ENCODE peak calls at places on chromosome 10, in four cellular contexts. V is stimulated activated CD4-positive, alpha-beta T cell treated with anti-CD3 and anti-CD28 coated beads, Interleukin-2, amount 100 ng/mL, for 24 hours; Q is T-helper 9 cell; T is smooth muscle cell of the brain vasculature. Z is an unnamed sample.

GRCh38 chr10:58017719-58018367 is 249.9 kb downstream of the IPMK start:
- DNase-seq in V (no peak), Q (no peak), T (peak; percentile 35), Z (no peak)

GRCh38 chr10:86348321-86349210 is 18.0 kb downstream of the GRID1 start:
- DNase-seq in V (no peak), Q (no peak), T (no peak), Z (peak; percentile 59)

GRCh38 chr10:43685744-43686143 is 37.1 kb upstream of the ZNF32 start:
- DNase-seq in V (no peak), Q (no peak), T (no peak), Z (no peak)

GRCh38 chr10:91023708-91024438 is 103.0 kb upstream of the ANKRD1 start:
- DNase-seq in V (no peak), Q (no peak), T (no peak), Z (no peak)

GRCh38 chr10:91162495-91163268 is 57.8 kb upstream of the PCGF5 start:
- DNase-seq in V (peak; percentile 70), Q (peak; percentile 70), T (no peak), Z (peak; percentile 33)

GRCh38 chr10:104299031-104299904 is 30.3 kb downstream of the GSTO2 start:
- DNase-seq in V (no peak), Q (no peak), T (no peak), Z (no peak)

GRCh38 chr10:54469587-54470323 is 331.3 kb downstream of the PCDH15 start:
- DNase-seq in V (no peak), Q (no peak), T (no peak), Z (no peak)

GRCh38 chr10:131172433-131172832 is 139.1 kb downstream of the TCERG1L start:
- DNase-seq in V (no peak), Q (no peak), T (no peak), Z (peak; percentile 18)

GRCh38 chr10:116312534-116312933 is 11.7 kb upstream of the CCDC172 start:
- DNase-seq in V (no peak), Q (no peak), T (no peak), Z (no peak)

GRCh38 chr10:100989088-100989487 is 1.7 kb downstream of the TWNK start:
- DNase-seq in V (no peak), Q (no peak), T (no peak), Z (no peak)

GRCh38 chr10:132447446-132448247 is 50.6 kb downstream of the PWWP2B start:
- DNase-seq in V (peak; percentile 73), Q (peak; percentile 77), T (peak; percentile 33), Z (peak; percentile 75)

GRCh38 chr10:97539523-97540200 is 32.9 kb upstream of the ANKRD2 start:
- DNase-seq in V (no peak), Q (no peak), T (peak; percentile 69), Z (peak; percentile 77)

GRCh38 chr10:132546567-132547420 is 9.2 kb downstream of the INPP5A start:
- DNase-seq in V (no peak), Q (no peak), T (no peak), Z (no peak)

GRCh38 chr10:32985781-32986350 is 27.8 kb upstream of the ITGB1 start:
- DNase-seq in V (no peak), Q (no peak), T (no peak), Z (no peak)

GRCh38 chr10:43128958-43129706 is 9.1 kb upstream of the CSGALNACT2 start:
- DNase-seq in V (no peak), Q (no peak), T (peak; percentile 81), Z (peak; percentile 20)

GRCh38 chr10:93198401-93199175 is 124.9 kb downstream of the CYP26A1 start:
- DNase-seq in V (no peak), Q (no peak), T (no peak), Z (no peak)

GRCh38 chr10:44955408-44956070 is 4.1 kb upstream of the RASSF4 start:
- DNase-seq in V (no peak), Q (no peak), T (no peak), Z (peak; percentile 14)

GRCh38 chr10:86533328-86533727 is 11.7 kb upstream of the WAPL start:
- DNase-seq in V (no peak), Q (no peak), T (no peak), Z (no peak)

GRCh38 chr10:114638874-114639625 is 19.0 kb downstream of the ABLIM1 start:
- DNase-seq in V (no peak), Q (no peak), T (no peak), Z (no peak)

GRCh38 chr10:60645928-60646433 is 132.3 kb upstream of the CDK1 start:
- DNase-seq in V (no peak), Q (no peak), T (no peak), Z (no peak)

GRCh38 chr10:30378607-30379006 is 29.5 kb upstream of the MTPAP start:
- DNase-seq in V (no peak), Q (no peak), T (no peak), Z (peak; percentile 70)

GRCh38 chr10:66783296-66783695 is 142.5 kb upstream of the LRRTM3 start:
- DNase-seq in V (no peak), Q (no peak), T (no peak), Z (no peak)

GRCh38 chr10:48590945-48591344 is 13.9 kb downstream of the ARHGAP22 start:
- DNase-seq in V (no peak), Q (no peak), T (no peak), Z (no peak)

GRCh38 chr10:103853428-103854264 is 1.7 kb downstream of the SH3PXD2A start:
- DNase-seq in V (no peak), Q (no peak), T (no peak), Z (no peak)

GRCh38 chr10:21184216-21184615 is 287.1 kb upstream of the NEBL start:
- DNase-seq in V (no peak), Q (no peak), T (no peak), Z (no peak)

GRCh38 chr10:24465124-24465874 is 256.4 kb downstream of the KIAA1217 start:
- DNase-seq in V (no peak), Q (no peak), T (no peak), Z (no peak)

GRCh38 chr10:12605580-12606405 is 256.4 kb downstream of the CAMK1D start:
- DNase-seq in V (peak; percentile 52), Q (peak; percentile 30), T (peak; percentile 12), Z (no peak)

GRCh38 chr10:110501142-110501937 is 3.6 kb downstream of the DUSP5 start:
- DNase-seq in V (peak; percentile 71), Q (peak; percentile 36), T (peak; percentile 84), Z (peak; percentile 87)

GRCh38 chr10:24866615-24867583 is 85.5 kb downstream of the PRTFDC1 start:
- DNase-seq in V (no peak), Q (no peak), T (no peak), Z (peak; percentile 46)

GRCh38 chr10:31871266-31871887 is 57.3 kb downstream of the ARHGAP12 start:
- DNase-seq in V (no peak), Q (no peak), T (no peak), Z (no peak)

GRCh38 chr10:47400786-47401185 is 16.7 kb upstream of the ZNF488 start:
- DNase-seq in V (no peak), Q (no peak), T (no peak), Z (no peak)